ENCODE peak calls at places on chromosomes 2 and 18, in five cellular contexts. W, R, V, B and S are unnamed samples. For H4K20me1, the result is how much of the 10 kb centered on the place peaks cover.

GRCh38 chr2:20509766-20510490 is 63.1 kb downstream of the RHOB start:
- DNase-seq in W (peak), R (peak), V (peak), B (peak), S (peak)

GRCh38 chr2:36584148-36584794 is 13.7 kb downstream of the FEZ2 start:
- DNase-seq in W (no peak), R (no peak), V (no peak), B (no peak), S (no peak)

GRCh38 chr2:19114754-19115231 is 243.6 kb downstream of the OSR1 start:
- DNase-seq in W (peak), R (peak), V (no peak), B (peak), S (no peak)

GRCh38 chr2:37917281-37918228 is 7.5 kb upstream of the RMDN2 start:
- DNase-seq in W (peak), R (peak), V (no peak), B (peak), S (no peak)

GRCh38 chr2:96264086-96264485 is 1.7 kb downstream of the TMEM127 start:
- DNase-seq in W (no peak), R (no peak), V (no peak), B (no peak), S (no peak)

GRCh38 chr2:122083256-122084048 is 328.0 kb downstream of the TSN start:
- DNase-seq in W (no peak), R (no peak), V (no peak), B (no peak), S (no peak)

GRCh38 chr18:59022167-59022945 is 117.3 kb upstream of the SEC11C start:
- DNase-seq in W (peak), R (peak), V (no peak), B (peak), S (no peak)

GRCh38 chr2:61238221-61238620 is 76.2 kb downstream of the C2orf74 start:
- DNase-seq in W (no peak), R (no peak), V (peak), B (no peak), S (no peak)

GRCh38 chr2:96093528-96093927 is 22.8 kb downstream of the ADRA2B start:
- DNase-seq in W (no peak), R (no peak), V (no peak), B (no peak), S (no peak)

GRCh38 chr18:28267878-28268625 is 91.1 kb upstream of the CDH2 start:
- DNase-seq in W (peak), R (peak), V (no peak), B (peak), S (no peak)

GRCh38 chr2:160752475-160753330 is 259.1 kb upstream of the RBMS1 start:
- DNase-seq in W (peak), R (peak), V (no peak), B (peak), S (no peak)

GRCh38 chr2:134413912-134414311 is 160.0 kb downstream of the MGAT5 start:
- DNase-seq in W (no peak), R (no peak), V (no peak), B (no peak), S (no peak)

GRCh38 chr2:161761160-161761559 is 136.9 kb downstream of the SLC4A10 start:
- DNase-seq in W (no peak), R (no peak), V (no peak), B (no peak), S (no peak)

GRCh38 chr2:47651296-47651695 is 131.6 kb upstream of the MSH6 start:
- DNase-seq in W (no peak), R (no peak), V (no peak), B (no peak), S (no peak)

GRCh38 chr2:241953324-241953851 is 83.9 kb downstream of the RTP5 start:
- DNase-seq in W (no peak), R (no peak), V (no peak), B (no peak), S (no peak)

GRCh38 chr2:226828164-226828563 is 7.7 kb upstream of the RHBDD1 start:
- DNase-seq in W (no peak), R (peak), V (no peak), B (no peak), S (no peak)

GRCh38 chr18:39647627-39648502 is 2082.3 kb upstream of the CELF4 start:
- DNase-seq in W (peak), R (peak), V (no peak), B (peak), S (no peak)

GRCh38 chr2:101111917-101112771 is 39.0 kb downstream of the TBC1D8 start:
- DNase-seq in W (peak), R (peak), V (no peak), B (peak), S (no peak)

GRCh38 chr2:26088038-26088643 is 54.3 kb downstream of the RAB10 start:
- DNase-seq in W (no peak), R (peak), V (no peak), B (no peak), S (peak)

GRCh38 chr18:58091099-58091611 is 47.1 kb downstream of the NEDD4L start:
- DNase-seq in W (no peak), R (no peak), V (peak), B (peak), S (no peak)

GRCh38 chr2:75162897-75163296 is 36.4 kb downstream of the TACR1 start:
- DNase-seq in W (no peak), R (no peak), V (peak), B (no peak), S (no peak)

GRCh38 chr2:159249955-159250723 is 36.4 kb downstream of the WDSUB1 start:
- DNase-seq in W (peak), R (peak), V (no peak), B (peak), S (no peak)

GRCh38 chr2:12636837-12637581 is 79.7 kb upstream of the TRIB2 start:
- DNase-seq in W (peak), R (peak), V (no peak), B (peak), S (no peak)

GRCh38 chr2:149089068-149089467 is 50.6 kb downstream of the LYPD6B start:
- DNase-seq in W (no peak), R (peak), V (no peak), B (no peak), S (no peak)

GRCh38 chr2:16413257-16413656 is 252.4 kb downstream of the CYRIA start:
- DNase-seq in W (no peak), R (no peak), V (no peak), B (no peak), S (no peak)

GRCh38 chr2:127414855-127415592 is 3.2 kb upstream of the PROC start:
- DNase-seq in W (no peak), R (no peak), V (no peak), B (no peak), S (no peak)

GRCh38 chr2:56519806-56520205 is 336.0 kb downstream of the CCDC85A start:
- DNase-seq in W (peak), R (peak), V (no peak), B (peak), S (no peak)

GRCh38 chr18:63879684-63880083 is 7.8 kb upstream of the SERPINB2 start:
- DNase-seq in W (peak), R (no peak), V (no peak), B (peak), S (no peak)

GRCh38 chr2:9914384-9915065 is 37.0 kb upstream of the GRHL1 start:
- DNase-seq in W (peak), R (peak), V (peak), B (peak), S (no peak)

GRCh38 chr2:105934467-105934866 is 189.8 kb downstream of the NCK2 start:
- DNase-seq in W (no peak), R (no peak), V (no peak), B (no peak), S (no peak)

GRCh38 chr2:118097657-118098056 is 9.4 kb downstream of the INSIG2 start:
- DNase-seq in W (no peak), R (no peak), V (no peak), B (no peak), S (no peak)

GRCh38 chr2:178363252-178363651 is 87.7 kb downstream of the PRKRA start:
- DNase-seq in W (peak), R (peak), V (no peak), B (peak), S (no peak)

GRCh38 chr2:176961759-176962158 is 250.8 kb upstream of the HNRNPA3 start:
- DNase-seq in W (no peak), R (no peak), V (no peak), B (no peak), S (no peak)

GRCh38 chr2:78614747-78615146 is 410.8 kb upstream of the REG3G start:
- DNase-seq in W (no peak), R (no peak), V (no peak), B (no peak), S (no peak)

GRCh38 chr18:32372381-32373061 is 98.2 kb downstream of the GAREM1 start:
- DNase-seq in W (no peak), R (no peak), V (no peak), B (no peak), S (no peak)

GRCh38 chr2:234732404-234733092 is 219.3 kb upstream of the SH3BP4 start:
- DNase-seq in W (no peak), R (no peak), V (no peak), B (no peak), S (no peak)

GRCh38 chr2:127961729-127962128 is 66.1 kb downstream of the SAP130 start:
- DNase-seq in W (no peak), R (no peak), V (no peak), B (no peak), S (no peak)

GRCh38 chr18:66795011-66795410 is 191.1 kb upstream of the CDH19 start:
- DNase-seq in W (peak), R (no peak), V (no peak), B (peak), S (no peak)
- H3K4me3 ChIP-seq in W (no peak), R (no peak), V (no peak), B (no peak), S (no peak)

GRCh38 chr2:217877866-217878265 is 124.9 kb downstream of the TNS1 start:
- DNase-seq in W (no peak), R (no peak), V (no peak), B (no peak), S (no peak)

GRCh38 chr2:217873371-217873770 is 129.4 kb downstream of the TNS1 start:
- DNase-seq in W (no peak), R (no peak), V (no peak), B (no peak), S (no peak)

GRCh38 chr2:217876253-217876570 is 126.6 kb downstream of the TNS1 start:
- DNase-seq in W (no peak), R (no peak), V (no peak), B (no peak), S (no peak)

GRCh38 chr2:217875138-217875537 is 127.7 kb downstream of the TNS1 start:
- DNase-seq in W (no peak), R (peak), V (no peak), B (no peak), S (no peak)

GRCh38 chr2:217875556-217876252 is 127.1 kb downstream of the TNS1 start:
- DNase-seq in W (no peak), R (peak), V (no peak), B (no peak), S (no peak)
- H4K20me1 ChIP-seq in W (half or more), R (under half), V (under half), B (under half), S (under half)

GRCh38 chr2:99707592-99707991 is 217.8 kb upstream of the REV1 start:
- DNase-seq in W (peak), R (peak), V (no peak), B (peak), S (no peak)
- H3K4me3 ChIP-seq in W (no peak), R (no peak), V (no peak), B (no peak), S (no peak)

GRCh38 chr2:173086518-173087213 is 11.0 kb downstream of the MAP3K20 start:
- DNase-seq in W (no peak), R (peak), V (no peak), B (no peak), S (no peak)
- H4K20me1 ChIP-seq in W (under half), R (under half), V (under half), B (under half), S (under half)

GRCh38 chr2:63587814-63588384 is 378 bp downstream of the WDPCP start:
- DNase-seq in W (no peak), R (peak), V (no peak), B (no peak), S (peak)
- H3K4me3 ChIP-seq in W (peak), R (peak), V (peak), B (peak), S (peak)